ENCODE peak calls at places on chromosome 19, in five cellular contexts. W, B, E, I and G are unnamed samples.

GRCh38 chr19:51525731-51526130 is 5.7 kb downstream of the SIGLEC6 start:
- DNase-seq in E (no peak), B (no peak), W (no peak), I (no peak), G (no peak)

GRCh38 chr19:4691383-4691782 is 21.2 kb upstream of the MYDGF start:
- DNase-seq in E (no peak), I (no peak), W (no peak), B (no peak), G (no peak)

GRCh38 chr19:43362179-43362578 is 8.7 kb downstream of the CD177 start:
- DNase-seq in E (no peak), W (peak), B (no peak), I (no peak), G (no peak)

GRCh38 chr19:40221858-40222619 is 3.9 kb upstream of the TTC9B start:
- DNase-seq in I (peak), E (peak), B (peak), W (peak), G (peak)

GRCh38 chr19:49999371-50000010 is 25.7 kb downstream of the VRK3 start:
- DNase-seq in W (no peak), E (no peak), I (no peak), B (no peak), G (no peak)

GRCh38 chr19:49887653-49888477 is 8.8 kb downstream of the IL4I1 start:
- DNase-seq in I (no peak), E (no peak), B (no peak), W (no peak), G (no peak)

GRCh38 chr19:3361384-3362216 is 4.8 kb upstream of the NFIC start:
- DNase-seq in I (no peak), B (no peak), E (no peak), W (no peak), G (no peak)

GRCh38 chr19:34471906-34472305 is 9.7 kb upstream of the WTIP start:
- DNase-seq in B (no peak), W (no peak), I (no peak), E (no peak), G (no peak)

GRCh38 chr19:3832001-3832400 is 36.8 kb downstream of the ZFR2 start:
- DNase-seq in E (no peak), B (no peak), I (no peak), W (no peak), G (no peak)

GRCh38 chr19:30374791-30375650 is 2.8 kb downstream of the ZNF536 start:
- DNase-seq in B (no peak), E (no peak), W (no peak), I (no peak), G (no peak)

GRCh38 chr19:30375651-30376050 is 3.5 kb downstream of the ZNF536 start:
- DNase-seq in E (no peak), W (no peak), I (no peak), B (no peak), G (no peak)

GRCh38 chr19:30378701-30379100 is 6.5 kb downstream of the ZNF536 start:
- DNase-seq in I (no peak), E (no peak), B (no peak), W (no peak), G (no peak)

GRCh38 chr19:30376826-30377425 is 4.7 kb downstream of the ZNF536 start:
- DNase-seq in E (no peak), I (no peak), B (no peak), W (no peak), G (no peak)

GRCh38 chr19:30376272-30376671 is 4.1 kb downstream of the ZNF536 start:
- DNase-seq in B (no peak), W (no peak), I (no peak), E (no peak), G (no peak)
- TF ChIP-seq CTCF in B (no peak), W (no peak), I (no peak), E (no peak), G (no peak)

GRCh38 chr19:7419777-7420439 is 68.9 kb downstream of the PEX11G start:
- DNase-seq in B (no peak), W (no peak), I (no peak), E (no peak), G (no peak)

GRCh38 chr19:7421941-7422744 is 66.7 kb downstream of the PEX11G start:
- DNase-seq in I (no peak), E (peak), B (no peak), W (no peak), G (no peak)

GRCh38 chr19:7417671-7418324 is 69.1 kb downstream of the ARHGEF18 start:
- DNase-seq in E (no peak), B (no peak), I (peak), W (peak), G (no peak)

GRCh38 chr19:7418575-7418974 is 69.8 kb downstream of the ARHGEF18 start:
- DNase-seq in B (no peak), I (no peak), W (no peak), E (no peak), G (no peak)

GRCh38 chr19:7419153-7419552 is 69.7 kb downstream of the PEX11G start:
- DNase-seq in I (no peak), E (no peak), W (no peak), B (no peak), G (no peak)
- H3K4me3 ChIP-seq in I (no peak), E (no peak), W (no peak), B (no peak), G (no peak)

GRCh38 chr19:48630289-48631036 is 6.7 kb downstream of the DBP start:
- DNase-seq in W (no peak), E (no peak), I (peak), B (no peak), G (no peak)
- TF ChIP-seq CTCF in W (no peak), E (no peak), I (peak), B (no peak), G (no peak)

DNA sequence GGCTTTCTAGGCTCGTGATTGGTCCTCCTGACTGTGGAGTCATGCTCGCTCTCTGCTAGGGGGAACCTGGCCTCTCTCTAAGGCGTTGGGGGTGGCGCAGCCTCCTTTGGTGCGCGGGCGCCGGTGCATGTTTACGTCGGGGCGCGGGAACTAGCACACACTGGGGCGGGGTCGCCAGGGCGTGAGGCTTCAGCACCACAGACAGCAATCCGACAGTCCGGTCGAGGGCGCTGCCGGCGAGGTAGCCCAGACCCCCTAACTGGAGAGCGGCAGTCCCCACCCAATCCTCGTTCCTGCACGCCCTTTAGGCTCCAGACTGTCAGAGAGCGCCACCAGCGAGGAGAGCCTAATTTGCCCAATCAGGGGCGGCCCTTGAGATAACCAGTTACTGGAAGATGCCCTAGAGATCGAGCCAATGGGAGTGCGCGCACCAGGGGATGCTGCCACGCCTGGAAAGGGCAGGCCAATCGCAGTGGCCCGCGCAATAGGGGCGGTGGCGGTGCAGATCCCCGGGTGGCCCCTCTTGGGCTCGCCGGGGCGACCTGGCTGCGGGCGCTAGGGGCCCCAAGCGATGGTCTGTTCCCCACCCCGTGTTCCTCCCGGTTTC is 1.0 kb upstream of the ELAVL3 start:
- DNase-seq in I (peak), W (peak), E (peak), B (peak), G (peak)
- H3K4me3 ChIP-seq in I (peak), W (peak), E (peak), B (peak), G (peak)

GRCh38 chr19:46017095-46017429 is 5.8 kb downstream of the PGLYRP1 start:
- DNase-seq in W (no peak), E (no peak), B (no peak), I (no peak), G (no peak)
- TF ChIP-seq CTCF in W (no peak), E (no peak), B (peak), I (no peak), G (no peak)

GRCh38 chr19:42078058-42078457 is 2.1 kb downstream of the ZNF574 start:
- DNase-seq in E (no peak), B (no peak), I (no peak), W (no peak), G (no peak)

GRCh38 chr19:42075364-42075615 is 676 bp upstream of the ZNF574 start:
- DNase-seq in W (no peak), E (no peak), I (no peak), B (no peak), G (no peak)

GRCh38 chr19:42075616-42076374 is at the start of gene ZNF574:
- DNase-seq in I (peak), W (peak), E (peak), B (peak), G (peak)

GRCh38 chr19:42076375-42076944 is 494 bp downstream of the ZNF574 start:
- DNase-seq in B (peak), E (no peak), I (no peak), W (no peak), G (no peak)

DNA sequence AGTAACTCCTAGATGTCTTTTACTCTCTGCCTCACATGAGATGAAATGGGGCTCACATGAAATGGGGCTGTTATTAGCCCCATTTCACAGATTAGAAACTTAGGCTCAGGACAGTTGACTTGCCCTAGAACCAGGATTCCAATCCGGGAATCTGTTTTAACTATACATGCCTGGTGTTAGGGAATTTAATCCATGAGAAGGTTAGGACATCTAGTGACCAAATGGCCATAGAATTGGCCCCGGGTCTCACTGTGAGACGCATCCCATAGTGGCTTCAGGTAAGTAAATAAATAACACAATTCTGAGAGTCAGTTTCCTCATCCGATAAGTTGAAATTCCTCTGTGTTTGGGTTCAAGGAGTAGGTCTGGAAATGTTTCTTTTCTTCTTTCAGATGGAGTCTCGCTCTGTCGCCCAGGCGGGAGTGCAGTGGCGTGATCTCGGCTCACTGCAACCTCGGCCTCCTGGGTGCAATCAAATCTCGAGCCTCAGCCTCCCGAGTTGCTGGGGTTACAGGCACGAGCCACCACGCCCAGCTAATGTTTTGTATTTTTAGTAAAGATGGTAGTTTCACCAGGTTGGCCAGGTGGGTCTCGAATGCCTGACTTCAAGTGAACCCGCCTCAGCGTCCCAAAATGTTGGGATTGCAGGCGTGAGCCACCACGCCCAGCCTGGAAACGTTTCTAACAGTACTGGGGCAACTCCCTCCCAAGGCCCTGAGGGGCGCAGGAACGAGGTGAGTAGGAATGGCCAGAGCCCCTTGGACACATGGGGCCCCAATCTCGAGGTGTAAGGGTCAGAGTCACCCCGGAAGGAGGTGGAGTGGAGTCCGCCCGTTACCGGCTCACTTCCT is 1.2 kb upstream of the ZNF574 start:
- DNase-seq in E (no peak), I (no peak), W (no peak), B (peak), G (no peak)
- H3K4me3 ChIP-seq in E (peak), I (peak), W (peak), B (peak), G (peak)